ENCODE peak calls at places on chromosomes 11 and 22, in four cellular contexts. W is HCT116; Z is cardiac fibroblast; I is stimulated activated CD4-positive, alpha-beta T cell treated with anti-CD3 and anti-CD28 coated beads, Interleukin-4, amount 100 ng/mL, for 48 hours. V is an unnamed sample.
A peak's percentile ranks its signal among the peaks of the same experiment; 100 is the strongest.

GRCh38 chr11:112511906-112512305 is 251.2 kb upstream of the PLET1 start:
- DNase-seq in I (no peak), W (no peak), Z (no peak), V (no peak)

GRCh38 chr11:36273110-36273509 is 16.1 kb downstream of the COMMD9 start:
- DNase-seq in W (no peak), Z (no peak), I (no peak), V (no peak)

GRCh38 chr11:1306186-1307162 is 3.0 kb downstream of the TOLLIP start:
- DNase-seq in W (no peak), Z (no peak), I (no peak), V (no peak)

GRCh38 chr11:94909371-94909820 is 64.0 kb downstream of the CWC15 start:
- DNase-seq in Z (no peak), I (no peak), W (no peak), V (no peak)

GRCh38 chr11:39247570-39248137 is 2211.8 kb downstream of the LRRC4C start:
- DNase-seq in Z (no peak), W (no peak), I (no peak), V (no peak)

GRCh38 chr11:95588821-95589220 is 200.8 kb downstream of the FAM76B start:
- DNase-seq in W (no peak), I (no peak), Z (no peak), V (no peak)

GRCh38 chr22:32144875-32145274 is 14.2 kb downstream of the C22orf42 start:
- DNase-seq in I (no peak), Z (no peak), W (no peak), V (no peak)

GRCh38 chr22:20032407-20032991 is 11.6 kb downstream of the TANGO2 start:
- DNase-seq in W (no peak), I (no peak), Z (no peak), V (no peak)

GRCh38 chr11:67409781-67410368 is 5.6 kb upstream of the CARNS1 start:
- DNase-seq in W (peak; percentile 33), Z (no peak), I (no peak), V (no peak)

GRCh38 chr22:38167988-38168407 is 13.6 kb downstream of the PLA2G6 start:
- DNase-seq in Z (peak; percentile 25), W (no peak), I (no peak), V (no peak)

GRCh38 chr11:34242037-34242625 is 115.7 kb downstream of the ABTB2 start:
- DNase-seq in I (no peak), W (no peak), Z (peak; percentile 56), V (no peak)

GRCh38 chr11:122363306-122363705 is 247.3 kb upstream of the BLID start:
- DNase-seq in Z (no peak), I (no peak), W (no peak), V (no peak)

GRCh38 chr22:32473388-32473952 is 1.1 kb upstream of the FBXO7 start:
- DNase-seq in W (peak; percentile 68), I (no peak), Z (peak; percentile 71), V (no peak)

GRCh38 chr22:23061471-23062280 is 8.6 kb upstream of the GNAZ start:
- DNase-seq in W (no peak), Z (no peak), I (no peak), V (no peak)

GRCh38 chr11:67530282-67530592 is 7.0 kb upstream of the CABP2 start:
- DNase-seq in Z (no peak), W (no peak), I (no peak), V (no peak)

GRCh38 chr11:48127521-48128183 is 89.0 kb upstream of the OR4B1 start:
- DNase-seq in I (no peak), W (no peak), Z (no peak), V (no peak)

GRCh38 chr22:30675436-30675835 is 7.8 kb upstream of the DUSP18 start:
- DNase-seq in W (no peak), Z (no peak), I (no peak), V (no peak)

GRCh38 chr11:73185680-73186293 is 32.3 kb upstream of the P2RY2 start:
- DNase-seq in I (no peak), W (no peak), Z (peak; percentile 62), V (no peak)

GRCh38 chr11:101444164-101444563 is 139.6 kb downstream of the TRPC6 start:
- DNase-seq in I (no peak), Z (peak; percentile 17), W (no peak), V (no peak)

GRCh38 chr11:128222245-128222959 is 365.0 kb downstream of the ETS1 start:
- DNase-seq in W (no peak), I (no peak), Z (peak; percentile 6), V (no peak)

GRCh38 chr11:6568191-6568918 is 35.1 kb downstream of the RRP8 start:
- DNase-seq in I (no peak), W (no peak), Z (peak; percentile 87), V (no peak)

GRCh38 chr11:58691675-58692074 is 40.1 kb downstream of the GLYAT start:
- DNase-seq in I (no peak), Z (no peak), W (no peak), V (no peak)

GRCh38 chr11:116580828-116581227 is 192.0 kb downstream of the BUD13 start:
- DNase-seq in I (no peak), W (no peak), Z (no peak), V (no peak)

GRCh38 chr11:119789766-119790407 is 60.9 kb upstream of the NECTIN1 start:
- DNase-seq in Z (no peak), W (no peak), I (no peak), V (no peak)

GRCh38 chr22:19051381-19051780 is 70.8 kb downstream of the DGCR2 start:
- DNase-seq in I (no peak), W (no peak), Z (no peak), V (no peak)

GRCh38 chr11:19935507-19935906 is 222.9 kb downstream of the NAV2 start:
- DNase-seq in I (no peak), Z (peak; percentile 62), W (no peak), V (no peak)

GRCh38 chr11:62266558-62266957 is 3.4 kb upstream of the SCGB2A2 start:
- DNase-seq in Z (no peak), I (no peak), W (no peak), V (peak; percentile 53)

GRCh38 chr22:46108564-46109473 is 41.5 kb upstream of the PPARA start:
- DNase-seq in Z (peak; percentile 41), W (no peak), I (no peak), V (no peak)

GRCh38 chr11:108221401-108221800 is 1.0 kb downstream of the NPAT start:
- DNase-seq in I (no peak), W (no peak), Z (peak; percentile 71), V (no peak)

GRCh38 chr11:56716379-56716854 is 17.5 kb downstream of the OR9G1 start:
- DNase-seq in Z (no peak), W (no peak), I (no peak), V (no peak)

GRCh38 chr11:120248551-120249278 is 8.8 kb downstream of the POU2F3 start:
- DNase-seq in Z (no peak), I (no peak), W (peak; percentile 56), V (no peak)

GRCh38 chr11:10666556-10666955 is 27.0 kb downstream of the IRAG1 start:
- DNase-seq in I (no peak), W (no peak), Z (no peak), V (no peak)

GRCh38 chr11:830295-831131 is 2.2 kb upstream of the CD151 start:
- DNase-seq in Z (peak; percentile 70), W (no peak), I (peak; percentile 48), V (no peak)

GRCh38 chr22:22070371-22070824 is 87.8 kb upstream of the TOP3B start:
- DNase-seq in W (no peak), Z (no peak), I (no peak), V (no peak)

GRCh38 chr22:22600862-22601261 is 41.8 kb upstream of the PRAME start:
- DNase-seq in W (no peak), I (no peak), Z (no peak), V (no peak)